ENCODE peak calls at places on chromosomes 13 and 19, in eight cellular contexts. U, O, N, A, I, P, W and J are unnamed samples.

GRCh38 chr19:55923556-55923955 is 8.6 kb downstream of the NLRP13 start:
- DNase-seq in O (no peak), I (no peak), P (no peak), U (no peak), A (no peak), N (no peak), W (no peak), J (no peak)

GRCh38 chr19:35903550-35904179 is 1.3 kb downstream of the HCST start:
- DNase-seq in N (peak), O (peak), U (peak), A (peak), P (peak), W (peak), I (peak), J (peak)

GRCh38 chr19:36573948-36574726 is 1.0 kb upstream of the ZNF529 start:
- DNase-seq in W (no peak), A (peak), N (peak), P (no peak), I (no peak), U (no peak), O (peak), J (no peak)

GRCh38 chr13:32622827-32623226 is 36.6 kb downstream of the PDS5B start:
- DNase-seq in I (peak), W (no peak), P (no peak), O (no peak), N (no peak), A (no peak), U (no peak), J (peak)

GRCh38 chr19:10227215-10227971 is 3.7 kb downstream of the S1PR2 start:
- DNase-seq in P (no peak), O (peak), I (no peak), A (no peak), W (peak), N (no peak), U (no peak), J (peak)

GRCh38 chr13:106532111-106532929 is 3.1 kb downstream of the EFNB2 start:
- DNase-seq in A (peak), P (no peak), W (no peak), I (no peak), U (no peak), O (peak), N (no peak), J (no peak)

GRCh38 chr19:51702103-51702753 is 9.1 kb downstream of the SPACA6 start:
- DNase-seq in I (peak), A (peak), U (no peak), P (peak), N (peak), W (no peak), O (peak), J (peak)

GRCh38 chr13:41224113-41225110 is 30.0 kb upstream of the KBTBD7 start:
- DNase-seq in A (peak), I (no peak), W (no peak), P (no peak), U (no peak), O (peak), N (no peak), J (no peak)

GRCh38 chr19:12939292-12939606 is 840 bp downstream of the CALR start:
- DNase-seq in O (peak), A (peak), I (peak), P (peak), N (no peak), W (no peak), U (no peak), J (no peak)

GRCh38 chr13:65468628-65469027 is 1761.5 kb downstream of the PCDH9 start:
- DNase-seq in I (no peak), W (no peak), U (no peak), N (no peak), A (no peak), P (no peak), O (peak), J (peak)

GRCh38 chr13:111505175-111505777 is 184.8 kb downstream of the TEX29 start:
- DNase-seq in I (no peak), N (no peak), W (no peak), U (no peak), O (no peak), A (no peak), P (no peak), J (peak)

GRCh38 chr13:59452189-59452588 is 711.5 kb downstream of the DIAPH3 start:
- DNase-seq in P (no peak), O (no peak), A (no peak), N (no peak), U (no peak), W (no peak), I (no peak), J (no peak)

GRCh38 chr13:78595819-78596700 is 7.3 kb downstream of the POU4F1 start:
- DNase-seq in W (peak), A (no peak), U (no peak), O (no peak), I (no peak), P (no peak), N (no peak), J (peak)

GRCh38 chr19:31497709-31498108 is 148.5 kb upstream of the TSHZ3 start:
- DNase-seq in P (no peak), W (no peak), N (no peak), I (no peak), A (no peak), O (no peak), U (no peak), J (no peak)

GRCh38 chr13:112652512-112653458 is 37.1 kb upstream of the ATP11A start:
- DNase-seq in W (no peak), P (no peak), U (no peak), I (no peak), A (peak), O (peak), N (no peak), J (peak)

GRCh38 chr19:13985771-13986347 is 20.3 kb downstream of the RFX1 start:
- DNase-seq in I (no peak), O (no peak), A (no peak), U (no peak), N (no peak), P (no peak), W (no peak), J (no peak)

GRCh38 chr13:31860002-31860401 is 120.7 kb downstream of the RXFP2 start:
- DNase-seq in N (no peak), W (no peak), I (no peak), A (no peak), O (no peak), P (no peak), U (no peak), J (no peak)